ENCODE peak calls at places on chromosomes 7 and 10, in four cellular contexts. Q is HepG2, A is K562, Y is GM12878. P is an unnamed sample.

GRCh38 chr10:35600193-35600592 is 4.9 kb upstream of the GJD4 start:
- DNase-seq in A (no peak), Q (peak), Y (no peak), P (no peak)

GRCh38 chr7:111086532-111086931 is 4.4 kb upstream of the LRRN3 start:
- DNase-seq in Q (no peak), Y (no peak), A (no peak), P (no peak)

GRCh38 chr10:117823980-117824379 is 222.8 kb downstream of the RAB11FIP2 start:
- DNase-seq in Y (no peak), A (peak), Q (no peak), P (no peak)

GRCh38 chr10:73494877-73495225 is 973 bp downstream of the PPP3CB start:
- DNase-seq in Q (no peak), A (no peak), Y (no peak), P (no peak)

GRCh38 chr10:91328320-91328984 is 81.7 kb upstream of the HECTD2 start:
- DNase-seq in A (no peak), Y (no peak), Q (no peak), P (no peak)

GRCh38 chr7:6026917-6027316 is 4.3 kb upstream of the ANKRD61 start:
- DNase-seq in Q (no peak), A (no peak), Y (no peak), P (no peak)

GRCh38 chr10:52314007-52314821 is at the start of gene DKK1:
- DNase-seq in Y (no peak), Q (peak), A (peak), P (peak)

GRCh38 chr10:90960355-90960814 is 39.5 kb upstream of the ANKRD1 start:
- DNase-seq in A (no peak), Y (peak), Q (no peak), P (no peak)

GRCh38 chr7:631966-632830 is 94.3 kb upstream of the DNAAF5 start:
- DNase-seq in Y (no peak), Q (no peak), A (no peak), P (no peak)
- TF ChIP-seq BHLHE40 in Y (no peak), Q (no peak), A (no peak), P (no peak)

GRCh38 chr7:48760528-48761265 is 163.7 kb upstream of the CDC14C start:
- DNase-seq in A (no peak), Y (no peak), Q (no peak), P (no peak)
- TF ChIP-seq TARDBP in A (no peak), Y (no peak), Q (no peak), P (no peak)

DNA sequence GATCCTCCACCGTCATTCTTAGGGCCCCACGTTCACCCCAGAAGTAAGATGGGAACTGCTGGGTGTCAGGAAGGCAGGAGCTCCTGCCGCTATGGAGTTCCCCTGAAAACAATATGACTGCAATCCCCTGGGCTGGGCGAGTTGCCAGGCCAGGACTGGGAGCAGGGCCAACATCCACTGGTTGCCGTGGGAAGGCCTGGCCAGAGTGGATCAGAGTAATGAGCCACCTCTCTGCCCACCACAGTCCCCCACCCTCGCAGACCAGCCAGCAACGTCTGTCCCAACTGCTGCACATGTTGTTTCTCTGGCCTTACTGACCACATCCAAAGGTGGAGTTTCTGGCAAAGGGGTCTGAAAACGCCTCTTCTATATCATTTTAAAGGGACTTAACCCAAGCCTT is 86.6 kb downstream of the STRA8 start:
- DNase-seq in Y (no peak), Q (no peak), A (peak), P (no peak)
- TF ChIP-seq BHLHE40 in Y (no peak), Q (no peak), A (no peak), P (no peak)

GRCh38 chr10:28984431-28984830 is 304.4 kb upstream of the LYZL1 start:
- DNase-seq in A (peak), Y (no peak), Q (peak), P (no peak)
- TF ChIP-seq TARDBP in A (no peak), Y (no peak), Q (no peak), P (no peak)

GRCh38 chr10:103757531-103758293 is 97.7 kb downstream of the SH3PXD2A start:
- DNase-seq in A (peak), Q (no peak), Y (no peak), P (no peak)
- TF ChIP-seq BHLHE40 in A (no peak), Q (no peak), Y (no peak), P (no peak)